ENCODE peak calls at places on chromosomes 7 and 10, in four cellular contexts. C is activated naive CD8-positive, alpha-beta T cell treated with anti-CD3 and anti-CD28 coated beads, Interleukin-2, amount 50 U/mL, for 24 hours; L is dermis microvascular lymphatic vessel endothelial cell; O is hepatocyte. M is an unnamed sample.

GRCh38 chr10:13788701-13789447 is 202.1 kb downstream of the PRPF18 start:
- DNase-seq in C (no peak), L (peak), O (no peak), M (no peak)

GRCh38 chr7:73707045-73707631 is 12.3 kb downstream of the STX1A start:
- DNase-seq in C (no peak), L (no peak), O (no peak), M (no peak)

GRCh38 chr10:22805304-22805703 is 90.9 kb upstream of the PIP4K2A start:
- DNase-seq in C (no peak), L (peak), O (peak), M (no peak)

GRCh38 chr7:158263110-158263963 is 324.3 kb downstream of the PTPRN2 start:
- DNase-seq in C (no peak), L (no peak), O (no peak), M (no peak)

GRCh38 chr10:93745411-93746065 is 12.2 kb upstream of the LGI1 start:
- DNase-seq in C (no peak), L (no peak), O (no peak), M (peak)

GRCh38 chr10:789831-790701 is 100.6 kb upstream of the DIP2C start:
- DNase-seq in C (no peak), L (no peak), O (no peak), M (peak)

GRCh38 chr7:51430480-51431086 is 114.0 kb upstream of the COBL start:
- DNase-seq in C (peak), L (peak), O (peak), M (peak)

GRCh38 chr10:12512292-12513002 is 163.1 kb downstream of the CAMK1D start:
- DNase-seq in C (no peak), L (no peak), O (no peak), M (peak)

GRCh38 chr10:4947039-4947634 is 16.1 kb upstream of the AKR1C1 start:
- DNase-seq in C (no peak), L (peak), O (no peak), M (no peak)

GRCh38 chr10:100763043-100763747 is 17.8 kb downstream of the PAX2 start:
- DNase-seq in C (no peak), L (no peak), O (no peak), M (no peak)

GRCh38 chr7:27101188-27101905 is 1.1 kb downstream of the HOXA2 start:
- DNase-seq in C (no peak), L (no peak), O (no peak), M (no peak)

GRCh38 chr10:67098460-67098859 is 172.6 kb downstream of the LRRTM3 start:
- DNase-seq in C (no peak), L (no peak), O (no peak), M (no peak)

GRCh38 chr7:5210751-5211338 is 20.8 kb downstream of the WIPI2 start:
- DNase-seq in C (no peak), L (no peak), O (no peak), M (no peak)

GRCh38 chr7:17991866-17992648 is 35.6 kb downstream of the PRPS1L1 start:
- DNase-seq in C (peak), L (no peak), O (no peak), M (no peak)

M was measured in islet precursor cell.